ENCODE peak calls at places on chromosomes 2 and 18, in eight cellular contexts. H is Caco-2; U is GM20000; P is GM12865; Q is activated T-helper 1 cell treated with Interleukin-2 at 50 U/mL for 16 hours; G is activated CD8-positive, alpha-beta memory T cell treated with anti-CD3 and anti-CD28 coated beads for 48 hours; L is amygdala; E is activated naive CD4-positive, alpha-beta T cell. A is an unnamed sample.

GRCh38 chr18:8519102-8519501 is 90.1 kb upstream of the RAB12 start:
- DNase-seq in Q (no peak), E (no peak), U (no peak), P (no peak), G (no peak), L (no peak), H (no peak), A (no peak)

GRCh38 chr2:106782658-106783057 is 103.3 kb downstream of the ST6GAL2 start:
- DNase-seq in Q (no peak), P (no peak), H (no peak), E (no peak), L (no peak), G (no peak), U (no peak), A (no peak)

GRCh38 chr2:120396519-120397361 is 50.8 kb downstream of the INHBB start:
- DNase-seq in P (no peak), L (no peak), H (no peak), Q (no peak), U (no peak), E (no peak), G (no peak), A (no peak)

GRCh38 chr2:36453652-36454051 is 98.1 kb downstream of the CRIM1 start:
- DNase-seq in L (no peak), H (no peak), G (no peak), Q (no peak), E (no peak), U (no peak), P (no peak), A (no peak)

GRCh38 chr2:108805782-108806181 is 19.2 kb downstream of the CCDC138 start:
- DNase-seq in U (no peak), Q (no peak), L (no peak), P (no peak), E (no peak), H (no peak), G (no peak), A (no peak)

GRCh38 chr2:136255648-136256461 is 137.9 kb upstream of the CXCR4 start:
- DNase-seq in G (no peak), P (peak), E (no peak), Q (peak), L (no peak), U (peak), H (no peak), A (no peak)

GRCh38 chr2:160868891-160869290 is 291.3 kb upstream of the TANK start:
- DNase-seq in P (no peak), Q (no peak), L (no peak), G (no peak), E (no peak), H (no peak), U (no peak), A (no peak)

GRCh38 chr2:142758973-142759372 is 118.5 kb upstream of the KYNU start:
- DNase-seq in U (no peak), E (no peak), P (no peak), L (no peak), Q (no peak), H (no peak), G (no peak), A (no peak)

GRCh38 chr2:133780099-133780996 is 212.1 kb upstream of the NCKAP5 start:
- DNase-seq in Q (no peak), H (peak), U (peak), E (no peak), P (peak), L (no peak), G (no peak), A (no peak)

GRCh38 chr18:49020621-49021021 is 69.9 kb upstream of the SMAD7 start:
- DNase-seq in H (no peak), U (no peak), G (no peak), E (no peak), L (no peak), Q (no peak), P (no peak), A (no peak)

GRCh38 chr2:172119089-172119488 is 16.4 kb upstream of the DLX2 start:
- DNase-seq in L (no peak), Q (no peak), P (no peak), H (no peak), E (no peak), U (no peak), G (no peak), A (no peak)

GRCh38 chr2:241803387-241804325 is 5.3 kb upstream of the NEU4 start:
- DNase-seq in U (peak), H (no peak), G (peak), E (no peak), L (no peak), Q (no peak), P (peak), A (no peak)

GRCh38 chr18:48455555-48456478 is 46.6 kb upstream of the ZBTB7C start:
- DNase-seq in Q (peak), U (no peak), E (no peak), L (no peak), G (no peak), P (no peak), H (no peak), A (peak)

GRCh38 chr2:27264753-27265535 is 2.1 kb upstream of the SLC30A3 start:
- DNase-seq in Q (peak), P (peak), U (peak), H (peak), E (peak), L (peak), G (no peak), A (peak)

GRCh38 chr2:44325897-44326296 is 35.4 kb downstream of the PREPL start:
- DNase-seq in E (no peak), G (no peak), Q (no peak), U (no peak), H (no peak), P (no peak), L (no peak), A (no peak)

GRCh38 chr2:69104281-69104680 is 91.3 kb downstream of the ANTXR1 start:
- DNase-seq in Q (no peak), G (no peak), L (no peak), H (no peak), P (no peak), E (no peak), U (no peak), A (no peak)

GRCh38 chr18:23148382-23148781 is 13.1 kb downstream of the CABLES1 start:
- DNase-seq in H (no peak), U (no peak), G (no peak), L (no peak), Q (no peak), P (no peak), E (no peak), A (no peak)

GRCh38 chr2:16613475-16613874 is 52.2 kb downstream of the CYRIA start:
- DNase-seq in H (no peak), G (no peak), L (no peak), P (peak), U (peak), E (no peak), Q (no peak), A (no peak)

GRCh38 chr18:3675446-3675845 is 225.5 kb downstream of the TGIF1 start:
- DNase-seq in Q (no peak), G (no peak), P (no peak), U (no peak), H (no peak), L (no peak), E (no peak), A (no peak)

GRCh38 chr2:112061299-112061698 is 6.2 kb downstream of the TMEM87B start:
- DNase-seq in E (no peak), L (no peak), Q (no peak), H (no peak), P (no peak), U (no peak), G (no peak), A (no peak)

GRCh38 chr2:133674066-133674432 is 105.8 kb upstream of the NCKAP5 start:
- DNase-seq in Q (no peak), H (no peak), G (no peak), L (no peak), P (no peak), U (no peak), E (no peak), A (no peak)

GRCh38 chr2:23859983-23860382 is 66.9 kb downstream of the ATAD2B start:
- DNase-seq in Q (no peak), G (no peak), E (no peak), L (no peak), U (no peak), H (no peak), P (no peak), A (no peak)

A was measured in effector memory CD4-positive, alpha-beta T cell.